ENCODE peak calls at places on chromosomes 4 and X, in four cellular contexts. E is heart right ventricle, Z is heart left ventricle, M is psoas muscle. T is an unnamed sample.

GRCh38 chrX:12895856-12896255 is 10.6 kb upstream of the TLR8 start:
- DNase-seq in E (no peak), Z (no peak), M (no peak), T (no peak)

GRCh38 chrX:53188763-53189162 is 36.2 kb downstream of the KDM5C start:
- DNase-seq in E (no peak), Z (no peak), M (no peak), T (no peak)

GRCh38 chr4:169096221-169096620 is 86.2 kb upstream of the CBR4 start:
- DNase-seq in E (no peak), Z (no peak), M (no peak), T (no peak)

GRCh38 chr4:76626686-76627465 is 191.8 kb downstream of the SHROOM3 start:
- DNase-seq in E (no peak), Z (no peak), M (no peak), T (no peak)

GRCh38 chr4:53431052-53431451 is 53.6 kb downstream of the FIP1L1 start:
- DNase-seq in E (no peak), Z (no peak), M (no peak), T (no peak)

GRCh38 chr4:133149932-133150642 is 993 bp downstream of the PCDH10 start:
- DNase-seq in E (no peak), Z (no peak), M (no peak), T (no peak)

GRCh38 chr4:952881-953573 is 20.3 kb downstream of the DGKQ start:
- DNase-seq in E (no peak), Z (no peak), M (no peak), T (no peak)

GRCh38 chrX:50107470-50107869 is 93.3 kb downstream of the AKAP4 start:
- DNase-seq in E (no peak), Z (no peak), M (no peak), T (no peak)

GRCh38 chr4:165096776-165097175 is 15.9 kb downstream of the TMEM192 start:
- DNase-seq in E (no peak), Z (no peak), M (no peak), T (no peak)

GRCh38 chrX:17656035-17656418 is 81.3 kb upstream of the SCML1 start:
- DNase-seq in E (no peak), Z (peak; percentile 19), M (no peak), T (no peak)

GRCh38 chrX:69066966-69067525 is 98.2 kb downstream of the PJA1 start:
- DNase-seq in E (no peak), Z (no peak), M (no peak), T (no peak)

GRCh38 chrX:103562801-103563200 is 22.5 kb upstream of the TCEAL4 start:
- DNase-seq in E (no peak), Z (no peak), M (no peak), T (no peak)

GRCh38 chr4:76279462-76279861 is 27.1 kb upstream of the STBD1 start:
- DNase-seq in E (no peak), Z (no peak), M (no peak), T (no peak)

GRCh38 chr4:155617312-155617711 is 49.3 kb upstream of the GUCY1A1 start:
- DNase-seq in E (peak; percentile 20), Z (no peak), M (no peak), T (no peak)

GRCh38 chrX:40418413-40419195 is 162.2 kb upstream of the ATP6AP2 start:
- DNase-seq in E (no peak), Z (no peak), M (no peak), T (no peak)

GRCh38 chrX:323721-324628 is 5.4 kb upstream of the GTPBP6 start:
- DNase-seq in E (no peak), Z (peak; percentile 55), M (peak; percentile 27), T (no peak)

GRCh38 chr4:138919094-138919936 is 96.3 kb upstream of the NOCT start:
- DNase-seq in E (peak; percentile 60), Z (peak; percentile 57), M (peak; percentile 77), T (peak; percentile 91)

GRCh38 chrX:153970398-153971123 is 1.1 kb downstream of the HCFC1 start:
- DNase-seq in E (peak; percentile 47), Z (peak; percentile 64), M (no peak), T (peak; percentile 82)

GRCh38 chr4:2085496-2085901 is 26.4 kb downstream of the NAT8L start:
- DNase-seq in E (no peak), Z (no peak), M (no peak), T (no peak)

GRCh38 chrX:3250946-3251345 is 95.5 kb downstream of the MXRA5 start:
- DNase-seq in E (no peak), Z (no peak), M (no peak), T (no peak)

GRCh38 chr4:176939445-176939844 is 146.7 kb upstream of the VEGFC start:
- DNase-seq in E (no peak), Z (no peak), M (no peak), T (no peak)

GRCh38 chr4:6674500-6675149 is 19.1 kb upstream of the S100P start:
- DNase-seq in E (no peak), Z (no peak), M (no peak), T (no peak)

GRCh38 chrX:27675493-27675892 is 85.3 kb downstream of the DCAF8L2 start:
- DNase-seq in E (no peak), Z (no peak), M (no peak), T (no peak)

GRCh38 chrX:153829799-153830631 is at the start of gene PDZD4:
- DNase-seq in E (no peak), Z (no peak), M (no peak), T (no peak)

GRCh38 chr4:8324640-8325239 is 55.2 kb downstream of the HTRA3 start:
- DNase-seq in E (no peak), Z (no peak), M (no peak), T (peak; percentile 21)

GRCh38 chr4:126364290-126364978 is 1049.7 kb downstream of the FAT4 start:
- DNase-seq in E (no peak), Z (no peak), M (no peak), T (no peak)
- H3K27ac ChIP-seq in E (no peak overlapping the region), Z (peak overlapping the region; percentile 5), M (no peak overlapping the region), T (no peak overlapping the region)

GRCh38 chr4:183618681-183619080 is 40.3 kb downstream of the RWDD4 start:
- DNase-seq in E (no peak), Z (no peak), M (peak; percentile 21), T (peak; percentile 42)
- H3K27ac ChIP-seq in E (no peak overlapping the region), Z (no peak overlapping the region), M (peak overlapping the region; percentile 81), T (peak overlapping the region; percentile 78)

DNA sequence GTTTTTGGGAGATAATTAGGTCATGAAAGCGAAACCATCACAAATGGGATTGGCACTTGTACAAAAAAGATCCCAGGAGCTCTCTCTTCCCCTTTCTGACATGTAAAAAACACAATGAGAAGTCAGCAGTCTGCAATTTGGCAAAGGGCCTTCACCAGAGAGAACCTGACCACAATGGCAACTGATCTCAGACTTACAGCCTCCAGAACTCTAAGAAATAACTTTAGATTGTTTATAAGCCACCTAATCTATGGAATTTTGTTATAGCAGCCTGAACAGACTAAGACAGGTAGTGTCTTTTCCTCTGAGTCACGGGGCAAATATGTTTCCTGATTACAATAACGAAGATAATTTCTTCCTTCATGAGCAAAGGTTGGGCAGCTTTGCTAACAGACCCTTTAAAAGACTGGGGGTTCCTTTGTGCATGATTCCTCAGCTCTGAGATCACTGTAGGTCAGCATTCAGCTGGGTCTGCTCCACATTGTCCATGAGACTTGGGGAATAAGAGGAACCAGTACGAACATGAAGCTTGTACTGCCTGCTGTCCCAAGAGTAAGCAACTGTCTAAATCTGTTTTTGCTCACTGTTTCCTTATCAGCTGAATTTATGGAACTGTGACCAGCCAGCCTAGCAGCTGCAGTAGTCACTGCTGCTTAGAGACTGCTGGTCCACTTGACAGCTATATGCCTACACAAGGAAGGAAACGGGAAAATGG is 191.7 kb downstream of the ANAPC10 start:
- DNase-seq in E (no peak), Z (peak; percentile 25), M (no peak), T (no peak)
- H3K27ac ChIP-seq in E (no peak overlapping the region), Z (no peak overlapping the region), M (no peak overlapping the region), T (no peak overlapping the region)

GRCh38 chr4:85474818-85475630 is at the start of gene ARHGAP24:
- DNase-seq in E (peak; percentile 83), Z (peak; percentile 92), M (peak; percentile 78), T (peak; percentile 84)
- H3K27ac ChIP-seq in E (peak within 1 kb of the TSS; percentile 73), Z (peak within 1 kb of the TSS; percentile 85), M (peak within 1 kb of the TSS; percentile 47), T (peak within 1 kb of the TSS; percentile 78)

DNA sequence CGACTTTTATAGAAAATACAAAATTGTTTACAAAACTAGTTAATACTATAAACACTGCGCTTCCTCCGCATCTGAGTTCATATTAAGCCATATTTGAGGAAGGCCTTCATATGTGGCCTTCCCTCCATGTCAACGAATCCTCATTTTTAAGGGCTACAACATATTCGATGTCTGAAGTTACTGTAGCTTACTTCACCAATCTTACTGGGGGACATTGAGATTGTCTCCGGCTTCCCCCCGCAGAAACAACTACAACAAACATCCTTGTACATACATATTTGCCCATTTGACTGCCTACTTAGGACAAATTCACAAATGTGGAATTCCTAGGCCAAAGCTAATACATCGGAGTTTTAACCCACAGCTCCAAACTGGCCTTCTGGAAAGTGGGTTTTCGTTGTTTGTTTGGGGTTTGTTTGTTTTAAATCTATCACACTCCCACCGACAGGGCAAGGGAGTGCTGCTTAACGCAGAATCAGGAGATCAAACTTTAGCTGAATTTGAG is 581 bp upstream of the FAM114A1 start:
- DNase-seq in E (no peak), Z (no peak), M (no peak), T (no peak)
- H3K27ac ChIP-seq in E (peak overlapping the region; percentile 89), Z (peak overlapping the region; percentile 92), M (peak overlapping the region; percentile 92), T (peak overlapping the region; percentile 54)

GRCh38 chr4:147777456-147778091 is 45.7 kb downstream of the ARHGAP10 start:
- DNase-seq in E (no peak), Z (no peak), M (no peak), T (no peak)

GRCh38 chr4:147776600-147777175 is 44.8 kb downstream of the ARHGAP10 start:
- DNase-seq in E (no peak), Z (no peak), M (no peak), T (no peak)

GRCh38 chr4:147780137-147780777 is 48.4 kb downstream of the ARHGAP10 start:
- DNase-seq in E (no peak), Z (peak; percentile 57), M (no peak), T (peak; percentile 27)

GRCh38 chr4:147778942-147779341 is 47.1 kb downstream of the ARHGAP10 start:
- DNase-seq in E (no peak), Z (no peak), M (no peak), T (no peak)

GRCh38 chr4:147779449-147779848 is 47.6 kb downstream of the ARHGAP10 start:
- DNase-seq in E (no peak), Z (no peak), M (no peak), T (no peak)
- H3K27ac ChIP-seq in E (no peak overlapping the region), Z (peak overlapping the region; percentile 9), M (peak overlapping the region; percentile 12), T (no peak overlapping the region)

DNA sequence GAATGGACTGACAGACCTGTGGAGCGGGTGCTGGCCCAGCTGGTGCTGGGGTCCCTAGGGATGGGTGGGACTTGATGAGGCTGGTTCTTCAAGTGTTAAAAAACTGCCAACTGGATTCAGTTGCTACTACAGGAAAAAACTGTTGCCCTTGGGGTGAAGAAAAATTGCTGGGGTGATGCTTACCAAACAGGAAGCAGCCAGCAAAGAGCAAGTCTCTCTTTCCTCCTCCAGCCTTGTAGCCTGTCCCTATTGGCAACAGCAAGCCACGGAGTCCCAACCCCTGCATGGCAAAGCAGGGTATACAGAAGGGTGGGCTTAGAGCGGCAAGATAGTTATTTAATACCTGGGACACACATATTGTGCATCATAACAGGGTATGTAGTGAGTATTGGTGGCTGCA is 60.1 kb upstream of the ATP8A1 start:
- DNase-seq in E (no peak), Z (no peak), M (no peak), T (no peak)
- H3K27ac ChIP-seq in E (no peak overlapping the region), Z (no peak overlapping the region), M (no peak overlapping the region), T (no peak overlapping the region)

DNA sequence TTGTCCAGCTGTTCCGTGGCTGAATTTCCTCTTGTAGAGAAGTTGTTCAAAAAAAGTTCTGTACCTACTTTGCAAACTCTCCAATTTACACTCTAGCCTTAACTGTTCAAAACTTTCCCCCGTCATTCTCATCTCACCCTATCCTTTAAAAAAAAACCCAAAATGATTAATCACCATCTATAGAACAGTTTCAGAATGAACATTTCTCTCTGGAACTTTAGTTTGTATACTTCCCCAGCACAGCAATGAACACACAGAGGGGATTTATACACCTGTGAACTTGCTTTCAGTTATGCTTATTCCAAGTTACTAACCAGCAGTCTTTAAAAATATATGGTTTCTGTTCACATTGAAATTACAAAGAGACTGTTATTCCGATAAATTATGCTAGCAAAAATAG is 1.2 kb downstream of the GEMIN8 start:
- DNase-seq in E (no peak), Z (no peak), M (no peak), T (no peak)
- H3K27ac ChIP-seq in E (no peak overlapping the region), Z (peak overlapping the region; percentile 86), M (peak overlapping the region; percentile 91), T (no peak overlapping the region)

T was measured in adrenal gland.